ENCODE peak calls at places on chromosomes 4 and X, in six cellular contexts. One of them, this sample, is unnamed.

GRCh38 chrX:120290107-120290506 is 21.2 kb downstream of the TMEM255A start:
- DNase-seq in mammary epithelial cell: no peak
- DNase-seq in foreskin fibroblast: no peak
- DNase-seq in fibroblast of the aortic adventitia: no peak
- DNase-seq in astrocyte: no peak
- DNase-seq in upper lobe of left lung: no peak
- DNase-seq in this sample: no peak

GRCh38 chrX:71871367-71871766 is 39.3 kb upstream of the NHSL2 start:
- DNase-seq in upper lobe of left lung: no peak
- DNase-seq in mammary epithelial cell: peak
- DNase-seq in fibroblast of the aortic adventitia: peak
- DNase-seq in astrocyte: peak
- DNase-seq in foreskin fibroblast: no peak
- DNase-seq in this sample: peak

GRCh38 chr4:53541577-53542206 is 49.6 kb downstream of the LNX1 start:
- DNase-seq in upper lobe of left lung: no peak
- DNase-seq in astrocyte: peak
- DNase-seq in mammary epithelial cell: peak
- DNase-seq in foreskin fibroblast: peak
- DNase-seq in fibroblast of the aortic adventitia: peak
- DNase-seq in this sample: peak

GRCh38 chr4:152938237-152938969 is 2.3 kb downstream of the FHDC1 start:
- DNase-seq in astrocyte: no peak
- DNase-seq in mammary epithelial cell: peak
- DNase-seq in upper lobe of left lung: no peak
- DNase-seq in foreskin fibroblast: no peak
- DNase-seq in fibroblast of the aortic adventitia: no peak
- DNase-seq in this sample: no peak

GRCh38 chrX:16213970-16214369 is 46.7 kb downstream of the MAGEB17 start:
- DNase-seq in upper lobe of left lung: no peak
- DNase-seq in fibroblast of the aortic adventitia: peak
- DNase-seq in astrocyte: no peak
- DNase-seq in foreskin fibroblast: peak
- DNase-seq in mammary epithelial cell: no peak
- DNase-seq in this sample: no peak

GRCh38 chrX:22141061-22141460 is 108.9 kb downstream of the PHEX start:
- DNase-seq in fibroblast of the aortic adventitia: no peak
- DNase-seq in upper lobe of left lung: no peak
- DNase-seq in foreskin fibroblast: peak
- DNase-seq in astrocyte: no peak
- DNase-seq in mammary epithelial cell: peak
- DNase-seq in this sample: no peak

GRCh38 chrX:23292979-23293651 is 41.5 kb upstream of the PTCHD1 start:
- DNase-seq in mammary epithelial cell: no peak
- DNase-seq in foreskin fibroblast: no peak
- DNase-seq in fibroblast of the aortic adventitia: no peak
- DNase-seq in astrocyte: peak
- DNase-seq in upper lobe of left lung: peak
- DNase-seq in this sample: peak

GRCh38 chrX:44105228-44105913 is 132.2 kb upstream of the NDP start:
- DNase-seq in fibroblast of the aortic adventitia: no peak
- DNase-seq in foreskin fibroblast: peak
- DNase-seq in upper lobe of left lung: no peak
- DNase-seq in astrocyte: no peak
- DNase-seq in mammary epithelial cell: no peak
- DNase-seq in this sample: no peak

GRCh38 chrX:6226053-6226645 is 2.5 kb downstream of the NLGN4X start:
- DNase-seq in upper lobe of left lung: peak
- DNase-seq in fibroblast of the aortic adventitia: no peak
- DNase-seq in foreskin fibroblast: peak
- DNase-seq in astrocyte: no peak
- DNase-seq in mammary epithelial cell: peak
- DNase-seq in this sample: no peak

GRCh38 chr4:38759077-38759789 is 23.6 kb downstream of the TLR10 start:
- DNase-seq in astrocyte: peak
- DNase-seq in upper lobe of left lung: no peak
- DNase-seq in fibroblast of the aortic adventitia: peak
- DNase-seq in mammary epithelial cell: peak
- DNase-seq in foreskin fibroblast: peak
- DNase-seq in this sample: peak

GRCh38 chrX:115330498-115331138 is 41.1 kb downstream of the LUZP4 start:
- DNase-seq in upper lobe of left lung: no peak
- DNase-seq in foreskin fibroblast: peak
- DNase-seq in astrocyte: peak
- DNase-seq in mammary epithelial cell: peak
- DNase-seq in fibroblast of the aortic adventitia: peak
- DNase-seq in this sample: peak

GRCh38 chr4:67220848-67221247 is 324.5 kb downstream of the CENPC start:
- DNase-seq in fibroblast of the aortic adventitia: no peak
- DNase-seq in foreskin fibroblast: no peak
- DNase-seq in astrocyte: no peak
- DNase-seq in mammary epithelial cell: no peak
- DNase-seq in upper lobe of left lung: no peak
- DNase-seq in this sample: no peak

GRCh38 chrX:38798956-38799355 is 2.3 kb upstream of the MID1IP1 start:
- DNase-seq in mammary epithelial cell: peak
- DNase-seq in astrocyte: peak
- DNase-seq in fibroblast of the aortic adventitia: peak
- DNase-seq in upper lobe of left lung: no peak
- DNase-seq in foreskin fibroblast: peak
- DNase-seq in this sample: peak

GRCh38 chrX:139881130-139881529 is 51.7 kb downstream of the ATP11C start:
- DNase-seq in upper lobe of left lung: no peak
- DNase-seq in astrocyte: peak
- DNase-seq in fibroblast of the aortic adventitia: peak
- DNase-seq in foreskin fibroblast: peak
- DNase-seq in mammary epithelial cell: peak
- DNase-seq in this sample: peak

GRCh38 chr4:158805628-158806471 is 37.0 kb downstream of the FNIP2 start:
- DNase-seq in foreskin fibroblast: peak
- DNase-seq in astrocyte: no peak
- DNase-seq in fibroblast of the aortic adventitia: no peak
- DNase-seq in upper lobe of left lung: no peak
- DNase-seq in mammary epithelial cell: peak
- DNase-seq in this sample: no peak

GRCh38 chr4:95181446-95182306 is 367.1 kb downstream of the UNC5C start:
- DNase-seq in mammary epithelial cell: no peak
- DNase-seq in astrocyte: peak
- DNase-seq in foreskin fibroblast: no peak
- DNase-seq in upper lobe of left lung: peak
- DNase-seq in fibroblast of the aortic adventitia: no peak
- DNase-seq in this sample: peak

GRCh38 chrX:147803948-147804347 is 107.8 kb upstream of the FMR1 start:
- DNase-seq in upper lobe of left lung: no peak
- DNase-seq in mammary epithelial cell: no peak
- DNase-seq in foreskin fibroblast: no peak
- DNase-seq in astrocyte: no peak
- DNase-seq in fibroblast of the aortic adventitia: no peak
- DNase-seq in this sample: peak

GRCh38 chr4:78768447-78769177 is 7.5 kb upstream of the BMP2K start:
- DNase-seq in mammary epithelial cell: peak
- DNase-seq in fibroblast of the aortic adventitia: no peak
- DNase-seq in upper lobe of left lung: no peak
- DNase-seq in foreskin fibroblast: peak
- DNase-seq in astrocyte: no peak
- DNase-seq in this sample: peak

GRCh38 chrX:7586126-7586525 is 256.8 kb upstream of the VCX start:
- DNase-seq in foreskin fibroblast: peak
- DNase-seq in fibroblast of the aortic adventitia: peak
- DNase-seq in astrocyte: peak
- DNase-seq in upper lobe of left lung: no peak
- DNase-seq in mammary epithelial cell: peak
- DNase-seq in this sample: no peak

GRCh38 chrX:65697915-65698796 is 30.7 kb downstream of the MSN start:
- DNase-seq in fibroblast of the aortic adventitia: no peak
- DNase-seq in astrocyte: peak
- DNase-seq in foreskin fibroblast: no peak
- DNase-seq in upper lobe of left lung: no peak
- DNase-seq in mammary epithelial cell: no peak
- DNase-seq in this sample: peak

GRCh38 chrX:23993012-23993633 is 33.9 kb downstream of the KLHL15 start:
- DNase-seq in upper lobe of left lung: no peak
- DNase-seq in fibroblast of the aortic adventitia: peak
- DNase-seq in mammary epithelial cell: no peak
- DNase-seq in foreskin fibroblast: no peak
- DNase-seq in astrocyte: peak
- DNase-seq in this sample: peak

GRCh38 chr4:146054676-146055075 is 116.1 kb upstream of the ZNF827 start:
- DNase-seq in fibroblast of the aortic adventitia: no peak
- DNase-seq in mammary epithelial cell: peak
- DNase-seq in upper lobe of left lung: no peak
- DNase-seq in foreskin fibroblast: no peak
- DNase-seq in astrocyte: no peak
- DNase-seq in this sample: no peak

GRCh38 chr4:52407545-52407944 is 251.6 kb downstream of the USP46 start:
- DNase-seq in astrocyte: no peak
- DNase-seq in foreskin fibroblast: no peak
- DNase-seq in mammary epithelial cell: peak
- DNase-seq in fibroblast of the aortic adventitia: no peak
- DNase-seq in upper lobe of left lung: no peak
- DNase-seq in this sample: peak

GRCh38 chr4:94451669-94452475 is at the start of gene PDLIM5:
- DNase-seq in foreskin fibroblast: peak
- DNase-seq in astrocyte: peak
- DNase-seq in mammary epithelial cell: peak
- DNase-seq in upper lobe of left lung: peak
- DNase-seq in fibroblast of the aortic adventitia: peak
- DNase-seq in this sample: peak

GRCh38 chrX:9147631-9148189 is 113.8 kb upstream of the FAM9B start:
- DNase-seq in upper lobe of left lung: no peak
- DNase-seq in fibroblast of the aortic adventitia: no peak
- DNase-seq in mammary epithelial cell: no peak
- DNase-seq in astrocyte: no peak
- DNase-seq in foreskin fibroblast: no peak
- DNase-seq in this sample: no peak

GRCh38 chr4:169054879-169055278 is 44.8 kb upstream of the CBR4 start:
- DNase-seq in foreskin fibroblast: no peak
- DNase-seq in fibroblast of the aortic adventitia: no peak
- DNase-seq in mammary epithelial cell: no peak
- DNase-seq in upper lobe of left lung: no peak
- DNase-seq in astrocyte: no peak
- DNase-seq in this sample: no peak

GRCh38 chr4:143381171-143382118 is 44.8 kb downstream of the GAB1 start:
- DNase-seq in mammary epithelial cell: peak
- DNase-seq in astrocyte: peak
- DNase-seq in foreskin fibroblast: peak
- DNase-seq in upper lobe of left lung: no peak
- DNase-seq in fibroblast of the aortic adventitia: peak
- DNase-seq in this sample: peak

GRCh38 chr4:102311407-102311806 is 33.9 kb downstream of the SLC39A8 start:
- DNase-seq in mammary epithelial cell: no peak
- DNase-seq in upper lobe of left lung: no peak
- DNase-seq in foreskin fibroblast: no peak
- DNase-seq in fibroblast of the aortic adventitia: no peak
- DNase-seq in astrocyte: no peak
- DNase-seq in this sample: no peak

GRCh38 chr4:6327220-6327917 is 57.7 kb downstream of the WFS1 start:
- DNase-seq in astrocyte: no peak
- DNase-seq in fibroblast of the aortic adventitia: peak
- DNase-seq in foreskin fibroblast: peak
- DNase-seq in mammary epithelial cell: peak
- DNase-seq in upper lobe of left lung: peak
- DNase-seq in this sample: peak

GRCh38 chr4:6250235-6250983 is 19.2 kb upstream of the WFS1 start:
- DNase-seq in astrocyte: peak
- DNase-seq in mammary epithelial cell: peak
- DNase-seq in foreskin fibroblast: peak
- DNase-seq in upper lobe of left lung: no peak
- DNase-seq in fibroblast of the aortic adventitia: peak
- DNase-seq in this sample: peak

GRCh38 chr4:112633477-112634235 is 3.1 kb downstream of the ZGRF1 start:
- DNase-seq in astrocyte: peak
- DNase-seq in upper lobe of left lung: no peak
- DNase-seq in foreskin fibroblast: peak
- DNase-seq in mammary epithelial cell: peak
- DNase-seq in fibroblast of the aortic adventitia: peak
- DNase-seq in this sample: peak

GRCh38 chr4:182885022-182885737 is 32.0 kb downstream of the DCTD start:
- DNase-seq in mammary epithelial cell: no peak
- DNase-seq in astrocyte: peak
- DNase-seq in fibroblast of the aortic adventitia: no peak
- DNase-seq in foreskin fibroblast: no peak
- DNase-seq in upper lobe of left lung: no peak
- DNase-seq in this sample: no peak

GRCh38 chr4:21470531-21470930 is 478.0 kb downstream of the KCNIP4 start:
- DNase-seq in fibroblast of the aortic adventitia: peak
- DNase-seq in upper lobe of left lung: no peak
- DNase-seq in astrocyte: peak
- DNase-seq in mammary epithelial cell: peak
- DNase-seq in foreskin fibroblast: peak
- DNase-seq in this sample: peak

GRCh38 chr4:160403066-160403465 is 1300.2 kb downstream of the RAPGEF2 start:
- DNase-seq in astrocyte: no peak
- DNase-seq in foreskin fibroblast: no peak
- DNase-seq in fibroblast of the aortic adventitia: no peak
- DNase-seq in upper lobe of left lung: no peak
- DNase-seq in mammary epithelial cell: no peak
- DNase-seq in this sample: no peak